ENCODE peak calls at places on chromosomes 13 and 19, in five cellular contexts. X, U, E, I and T are unnamed samples.

GRCh38 chr13:83153833-83154232 is 728.4 kb downstream of the SLITRK1 start:
- DNase-seq in X (no peak), U (no peak), E (no peak), I (no peak), T (no peak)

GRCh38 chr13:53064721-53065120 is 36.1 kb downstream of the OLFM4 start:
- DNase-seq in X (no peak), U (no peak), E (no peak), I (no peak), T (no peak)

GRCh38 chr13:113170503-113170902 is 12.1 kb downstream of the PROZ start:
- DNase-seq in X (no peak), U (no peak), E (no peak), I (no peak), T (no peak)

GRCh38 chr13:110546389-110546788 is 15.1 kb downstream of the RAB20 start:
- DNase-seq in X (no peak), U (no peak), E (no peak), I (no peak), T (no peak)

GRCh38 chr13:52128714-52129700 is at the start of gene NEK5:
- DNase-seq in X (peak), U (no peak), E (peak), I (peak), T (peak)

GRCh38 chr19:11152318-11153062 is 3.1 kb downstream of the SPC24 start:
- DNase-seq in X (no peak), U (no peak), E (no peak), I (no peak), T (no peak)

GRCh38 chr13:25625361-25625760 is 253.6 kb downstream of the ATP8A2 start:
- DNase-seq in X (no peak), U (no peak), E (no peak), I (no peak), T (no peak)

GRCh38 chr19:17579523-17580244 is 24.2 kb downstream of the COLGALT1 start:
- DNase-seq in X (peak), U (no peak), E (peak), I (no peak), T (peak)

GRCh38 chr13:112588490-112589297 is 741 bp upstream of the TUBGCP3 start:
- DNase-seq in X (no peak), U (no peak), E (no peak), I (no peak), T (no peak)

GRCh38 chr13:50085063-50085462 is 69.8 kb downstream of the KCNRG start:
- DNase-seq in X (no peak), U (no peak), E (peak), I (peak), T (no peak)

GRCh38 chr13:20351279-20352022 is 119.3 kb upstream of the GJB6 start:
- DNase-seq in X (no peak), U (no peak), E (no peak), I (no peak), T (no peak)

GRCh38 chr13:38914070-38914469 is 76.6 kb downstream of the STOML3 start:
- DNase-seq in X (no peak), U (no peak), E (no peak), I (no peak), T (no peak)

GRCh38 chr19:41205995-41206394 is 13.0 kb downstream of the CYP2S1 start:
- DNase-seq in X (no peak), U (no peak), E (no peak), I (no peak), T (no peak)

GRCh38 chr19:958967-959685 is 25.0 kb upstream of the WDR18 start:
- DNase-seq in X (no peak), U (no peak), E (peak), I (peak), T (no peak)

GRCh38 chr13:80962173-80962572 is 621.2 kb upstream of the SPRY2 start:
- DNase-seq in X (no peak), U (no peak), E (no peak), I (no peak), T (no peak)

GRCh38 chr13:79393564-79394249 is 12.3 kb downstream of the RBM26 start:
- DNase-seq in X (no peak), U (no peak), E (peak), I (peak), T (no peak)

GRCh38 chr19:1599460-1599846 is 5.8 kb downstream of the UQCR11 start:
- DNase-seq in X (no peak), U (no peak), E (no peak), I (no peak), T (no peak)

GRCh38 chr19:39943586-39943985 is 9.2 kb upstream of the FCGBP start:
- DNase-seq in X (no peak), U (no peak), E (no peak), I (no peak), T (no peak)

GRCh38 chr13:42064259-42064658 is 15.8 kb downstream of the DGKH start:
- DNase-seq in X (no peak), U (no peak), E (no peak), I (no peak), T (no peak)

GRCh38 chr19:56725829-56726424 is 54.4 kb upstream of the ZNF835 start:
- DNase-seq in X (no peak), U (no peak), E (no peak), I (no peak), T (no peak)

GRCh38 chr19:40445945-40446784 is 2.0 kb upstream of the SERTAD3 start:
- DNase-seq in X (no peak), U (no peak), E (peak), I (no peak), T (no peak)

GRCh38 chr13:105971312-105971711 is 564.1 kb downstream of the EFNB2 start:
- DNase-seq in X (no peak), U (no peak), E (no peak), I (no peak), T (no peak)

GRCh38 chr13:39672378-39673132 is 17.1 kb downstream of the COG6 start:
- DNase-seq in X (no peak), U (no peak), E (no peak), I (no peak), T (no peak)

GRCh38 chr13:60214213-60215079 is 50.7 kb upstream of the DIAPH3 start:
- DNase-seq in X (no peak), U (no peak), E (no peak), I (no peak), T (no peak)

GRCh38 chr19:15264061-15264932 is 32.0 kb upstream of the EPHX3 start:
- DNase-seq in X (peak), U (no peak), E (peak), I (peak), T (peak)

GRCh38 chr19:518292-519231 is 11.3 kb downstream of the TPGS1 start:
- DNase-seq in X (no peak), U (no peak), E (peak), I (no peak), T (no peak)

GRCh38 chr13:28181413-28181812 is 43.1 kb downstream of the PAN3 start:
- DNase-seq in X (no peak), U (no peak), E (no peak), I (no peak), T (no peak)

GRCh38 chr13:110479648-110480047 is 81.9 kb downstream of the RAB20 start:
- DNase-seq in X (no peak), U (no peak), E (no peak), I (no peak), T (no peak)

GRCh38 chr19:50327461-50328256 is 1.5 kb downstream of the KCNC3 start:
- DNase-seq in X (no peak), U (no peak), E (no peak), I (no peak), T (peak)

GRCh38 chr13:113656015-113656588 is 1.9 kb downstream of the ATP4B start:
- DNase-seq in X (no peak), U (no peak), E (no peak), I (no peak), T (no peak)

GRCh38 chr19:55620951-55621672 is 3.3 kb downstream of the ZNF784 start:
- DNase-seq in X (no peak), U (no peak), E (no peak), I (no peak), T (no peak)

GRCh38 chr13:114099918-114100445 is 32.4 kb downstream of the RASA3 start:
- DNase-seq in X (no peak), U (no peak), E (no peak), I (peak), T (no peak)

GRCh38 chr19:38741670-38742069 is 2.6 kb downstream of the CAPN12 start:
- DNase-seq in X (peak), U (no peak), E (no peak), I (no peak), T (peak)

GRCh38 chr13:91311491-91311890 is 36.0 kb upstream of the MIR17HG start:
- DNase-seq in X (no peak), U (no peak), E (no peak), I (no peak), T (no peak)

GRCh38 chr13:46593403-46593802 is 40.4 kb downstream of the LRCH1 start:
- DNase-seq in X (no peak), U (no peak), E (no peak), I (no peak), T (no peak)

GRCh38 chr19:19276386-19276785 is 3.3 kb upstream of the TM6SF2 start:
- DNase-seq in X (no peak), U (no peak), E (no peak), I (no peak), T (peak)

GRCh38 chr19:49362926-49363264 is 679 bp upstream of the TEAD2 start:
- DNase-seq in X (no peak), U (no peak), E (no peak), I (peak), T (no peak)

GRCh38 chr13:112747256-112747655 is 57.4 kb downstream of the ATP11A start:
- DNase-seq in X (no peak), U (no peak), E (no peak), I (no peak), T (no peak)

GRCh38 chr19:43777163-43777700 is 3.5 kb downstream of the KCNN4 start:
- DNase-seq in X (no peak), U (no peak), E (peak), I (no peak), T (no peak)

DNA sequence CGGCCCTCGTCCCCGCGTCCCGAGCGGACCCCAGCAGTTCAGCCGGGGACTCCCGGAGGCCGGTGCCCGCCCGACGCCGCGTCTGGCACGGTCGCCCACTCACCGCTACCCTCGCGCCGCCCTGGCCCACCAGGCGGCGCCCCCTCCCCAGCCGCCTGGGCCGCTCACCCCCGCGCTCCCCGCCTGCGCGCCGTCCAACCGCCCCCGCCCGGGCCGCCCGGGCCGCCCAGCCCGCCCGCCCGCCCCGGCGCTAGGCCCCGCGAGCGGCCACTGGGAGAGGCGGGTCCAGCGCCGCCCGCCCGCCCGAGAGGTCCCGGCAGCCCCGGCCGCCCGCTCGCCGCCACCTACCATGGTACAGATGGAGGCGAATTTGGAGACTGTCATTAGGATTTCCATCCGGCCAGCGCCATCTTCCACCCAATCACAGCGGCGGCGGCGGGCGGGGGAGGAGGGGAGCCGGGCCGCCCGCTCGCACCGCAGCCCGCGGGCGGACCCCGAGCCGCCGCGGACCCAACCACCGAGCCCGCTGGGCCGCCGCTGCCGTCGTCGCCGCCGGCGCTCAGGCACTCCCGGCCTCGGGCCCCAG is at the start of gene USP12:
- DNase-seq in X (peak), U (no peak), E (peak), I (no peak), T (peak)
- TF ChIP-seq TAF1 in X (no peak), U (no peak), E (no peak), I (no peak), T (no peak)

DNA sequence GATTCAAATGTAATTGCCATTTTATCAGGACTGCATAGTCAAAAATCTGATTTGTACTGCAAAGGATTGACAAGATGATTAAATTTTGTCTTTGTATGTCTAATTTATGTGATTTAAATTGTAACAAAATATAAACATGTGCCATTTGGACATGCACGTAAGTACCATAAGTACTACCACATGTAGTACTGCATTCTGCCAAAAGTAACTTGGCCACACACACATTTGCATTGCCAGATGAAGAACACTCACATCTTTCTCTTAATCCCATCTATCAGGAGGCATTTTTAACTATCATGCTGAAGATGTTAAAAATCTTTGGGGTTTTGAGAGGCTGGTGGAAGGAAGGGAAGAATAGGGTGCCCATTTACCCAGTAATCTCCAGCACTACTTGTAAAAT is 133.3 kb downstream of the KLF12 start:
- DNase-seq in X (no peak), U (no peak), E (no peak), I (no peak), T (no peak)
- TF ChIP-seq POLR2A in X (no peak), U (no peak), E (no peak), I (no peak), T (no peak)

DNA sequence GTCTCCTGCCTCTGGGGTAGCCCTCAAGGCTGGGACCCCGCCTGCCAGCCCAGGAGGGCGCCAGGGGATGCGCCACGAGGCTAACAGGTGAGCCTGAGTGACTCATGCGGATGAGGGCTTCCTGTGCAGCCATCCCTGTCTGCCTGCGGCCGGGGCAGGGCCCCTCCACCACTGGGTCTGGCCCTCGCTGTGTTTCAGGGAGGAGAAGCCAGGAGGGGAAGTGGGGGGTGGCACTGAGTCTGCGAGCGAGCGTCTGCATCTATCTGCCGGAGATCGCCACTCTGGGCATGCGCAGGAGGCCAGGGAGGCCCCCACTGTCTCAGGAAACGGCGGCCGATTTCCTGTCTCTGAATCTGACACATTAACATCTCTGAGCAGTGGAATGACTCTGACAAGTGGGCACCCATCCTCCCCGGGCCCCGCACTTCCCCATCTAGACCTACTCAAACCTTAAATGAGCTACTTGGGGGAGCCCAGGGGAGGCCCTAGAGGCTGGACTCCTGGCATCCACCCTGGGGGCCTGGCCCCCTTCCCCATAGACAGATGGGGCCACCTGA is 19.7 kb downstream of the RFX1 start:
- DNase-seq in X (peak), U (peak), E (no peak), I (no peak), T (peak)
- TF ChIP-seq TAF1 in X (no peak), U (peak), E (no peak), I (no peak), T (peak)

GRCh38 chr19:7214329-7215089 is 79.7 kb downstream of the INSR start:
- DNase-seq in X (no peak), U (no peak), E (no peak), I (peak), T (no peak)

GRCh38 chr19:7215176-7215575 is 79.0 kb downstream of the INSR start:
- DNase-seq in X (no peak), U (no peak), E (no peak), I (no peak), T (no peak)

GRCh38 chr19:7219056-7219455 is 75.2 kb downstream of the INSR start:
- DNase-seq in X (no peak), U (no peak), E (no peak), I (no peak), T (no peak)

GRCh38 chr19:7213628-7214328 is 80.4 kb downstream of the INSR start:
- DNase-seq in X (no peak), U (no peak), E (no peak), I (no peak), T (no peak)

DNA sequence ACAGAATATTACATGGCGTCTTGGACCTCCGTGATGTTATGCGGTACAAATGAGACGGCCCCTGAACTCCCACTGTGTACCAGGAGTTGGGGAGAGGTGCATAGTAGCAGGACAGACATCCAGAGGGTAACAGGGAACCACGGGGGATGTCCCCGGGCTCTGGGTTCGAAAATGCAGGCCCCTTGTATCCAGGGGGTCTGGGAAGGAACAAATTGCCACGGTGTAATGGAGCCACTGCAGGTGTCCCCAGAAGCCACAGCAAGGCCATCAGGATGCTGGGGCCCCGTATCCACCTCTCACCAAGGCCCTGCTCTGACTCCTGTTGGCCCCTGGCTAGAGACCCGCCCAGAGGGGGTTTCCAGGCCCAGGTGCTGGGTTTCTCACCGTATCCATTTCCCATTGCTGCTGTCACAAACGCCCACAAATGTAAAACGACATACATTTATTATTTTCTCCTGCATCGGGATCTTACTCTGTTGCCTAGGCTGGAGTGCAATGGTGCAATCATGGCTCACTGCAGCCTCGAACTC is 77.8 kb downstream of the INSR start:
- DNase-seq in X (no peak), U (no peak), E (no peak), I (no peak), T (no peak)
- TF ChIP-seq POLR2A in X (no peak), U (no peak), E (no peak), I (no peak), T (no peak)

GRCh38 chr19:16295071-16295470 is 29.6 kb upstream of the KLF2 start:
- DNase-seq in X (no peak), U (no peak), E (no peak), I (no peak), T (no peak)
- TF ChIP-seq TAF1 in X (no peak), U (no peak), E (no peak), I (no peak), T (no peak)

DNA sequence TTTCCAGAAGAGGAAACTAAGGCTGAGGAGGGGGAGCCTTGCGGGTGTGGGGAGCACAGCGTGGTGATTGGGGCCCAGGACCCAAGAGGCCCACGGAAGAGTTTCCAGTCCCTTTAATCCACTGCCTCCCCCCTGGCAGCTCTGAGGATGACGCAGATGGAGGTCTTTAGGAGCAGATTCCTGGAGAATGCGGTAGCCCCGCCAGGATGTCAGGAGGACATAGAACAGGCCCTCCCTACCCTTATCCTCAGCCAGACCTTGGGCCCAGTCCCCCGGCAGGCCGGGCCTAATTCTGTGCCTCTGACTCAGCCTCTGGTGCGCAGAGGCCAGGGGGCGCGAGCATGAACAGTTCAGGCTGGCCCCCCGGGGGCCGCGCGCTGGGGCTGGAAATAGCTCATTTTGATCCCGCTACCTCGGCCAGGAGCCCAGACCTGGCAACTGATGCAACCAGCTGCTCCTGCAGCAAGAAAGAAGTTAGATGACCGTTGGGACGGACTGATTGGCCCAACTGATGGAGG is 461 bp upstream of the HSPB6 start:
- DNase-seq in X (no peak), U (no peak), E (peak), I (peak), T (no peak)
- TF ChIP-seq POLR2A in X (no peak), U (no peak), E (no peak), I (no peak), T (no peak)

GRCh38 chr13:109163052-109163413 is 533.6 kb downstream of the MYO16 start:
- DNase-seq in X (no peak), U (no peak), E (no peak), I (no peak), T (no peak)
- TF ChIP-seq TAF1 in X (no peak), U (no peak), E (no peak), I (no peak), T (no peak)